ENCODE peak calls at places on chromosome 5, in five cellular contexts. K, T, A, W and C are unnamed samples.

GRCh38 chr5:1517838-1518237 is 5.9 kb downstream of the LPCAT1 start:
- DNase-seq in K (no peak), T (no peak), A (no peak), W (no peak), C (no peak)

GRCh38 chr5:168724227-168724626 is 145.1 kb upstream of the PANK3 start:
- DNase-seq in K (no peak), T (no peak), A (no peak), W (no peak), C (no peak)

GRCh38 chr5:168227973-168228615 is 63.4 kb upstream of the WWC1 start:
- DNase-seq in K (no peak), T (no peak), A (peak), W (no peak), C (no peak)

GRCh38 chr5:128826290-128826689 is 139.0 kb upstream of the SLC27A6 start:
- DNase-seq in K (no peak), T (no peak), A (peak), W (no peak), C (no peak)

GRCh38 chr5:73853091-73853490 is 227.1 kb downstream of the ARHGEF28 start:
- DNase-seq in K (peak), T (peak), A (peak), W (no peak), C (peak)

GRCh38 chr5:172038167-172038566 is 31.7 kb upstream of the FBXW11 start:
- DNase-seq in K (no peak), T (no peak), A (no peak), W (no peak), C (no peak)

GRCh38 chr5:115624994-115625393 is 842 bp downstream of the TMED7 start:
- DNase-seq in K (no peak), T (no peak), A (no peak), W (no peak), C (no peak)

GRCh38 chr5:10553476-10553875 is 10.4 kb upstream of the ANKRD33B start:
- DNase-seq in K (no peak), T (no peak), A (no peak), W (no peak), C (no peak)

GRCh38 chr5:102581011-102581410 is 82.2 kb upstream of the SLCO6A1 start:
- DNase-seq in K (no peak), T (no peak), A (no peak), W (no peak), C (no peak)

GRCh38 chr5:154097031-154097430 is 58.3 kb downstream of the MFAP3 start:
- DNase-seq in K (no peak), T (no peak), A (no peak), W (peak), C (no peak)

GRCh38 chr5:142974449-142974848 is 204.3 kb downstream of the ARHGAP26 start:
- DNase-seq in K (no peak), T (no peak), A (no peak), W (no peak), C (no peak)

GRCh38 chr5:33937700-33938506 is 1.7 kb downstream of the RXFP3 start:
- DNase-seq in K (no peak), T (no peak), A (no peak), W (no peak), C (no peak)

GRCh38 chr5:157371655-157372471 is 88.2 kb upstream of the NIPAL4 start:
- DNase-seq in K (peak), T (peak), A (no peak), W (no peak), C (no peak)

GRCh38 chr5:527646-528591 is 3.7 kb upstream of the SLC9A3 start:
- DNase-seq in K (no peak), T (no peak), A (no peak), W (peak), C (no peak)

GRCh38 chr5:95114305-95114704 is 170.6 kb downstream of the MCTP1 start:
- DNase-seq in K (no peak), T (no peak), A (no peak), W (no peak), C (no peak)

GRCh38 chr5:136039202-136039601 is 10.4 kb downstream of the TGFBI start:
- DNase-seq in K (no peak), T (no peak), A (no peak), W (no peak), C (no peak)

GRCh38 chr5:93578813-93579560 is 2.0 kb downstream of the NR2F1-AS1 start:
- DNase-seq in K (no peak), T (peak), A (peak), W (peak), C (no peak)

GRCh38 chr5:138054863-138055558 is 22.1 kb upstream of the FAM13B start:
- DNase-seq in K (peak), T (no peak), A (no peak), W (peak), C (no peak)

GRCh38 chr5:32244017-32244416 is 68.7 kb downstream of the MTMR12 start:
- DNase-seq in K (no peak), T (no peak), A (no peak), W (no peak), C (no peak)

GRCh38 chr5:107501965-107502691 is 168.6 kb downstream of the EFNA5 start:
- DNase-seq in K (peak), T (peak), A (peak), W (no peak), C (no peak)

GRCh38 chr5:147628054-147628895 is 118.4 kb upstream of the DPYSL3 start:
- DNase-seq in K (peak), T (peak), A (peak), W (peak), C (no peak)

GRCh38 chr5:34511063-34511462 is 145.1 kb upstream of the RAI14 start:
- DNase-seq in K (no peak), T (no peak), A (no peak), W (no peak), C (no peak)

GRCh38 chr5:55771175-55771655 is 33.4 kb downstream of the DDX4 start:
- DNase-seq in K (no peak), T (no peak), A (peak), W (no peak), C (no peak)

GRCh38 chr5:74626386-74627222 is 13.9 kb downstream of the ENC1 start:
- DNase-seq in K (no peak), T (peak), A (no peak), W (no peak), C (no peak)

GRCh38 chr5:68216737-68217231 is 1.2 kb downstream of the PIK3R1 start:
- DNase-seq in K (peak), T (peak), A (no peak), W (peak), C (no peak)

GRCh38 chr5:98110270-98110669 is 663.2 kb upstream of the RGMB start:
- DNase-seq in K (peak), T (peak), A (peak), W (no peak), C (peak)

GRCh38 chr5:168070761-168071160 is 220.7 kb upstream of the WWC1 start:
- DNase-seq in K (no peak), T (no peak), A (no peak), W (no peak), C (no peak)

GRCh38 chr5:177142778-177143177 is 9.2 kb downstream of the NSD1 start:
- DNase-seq in K (no peak), T (no peak), A (no peak), W (no peak), C (no peak)

GRCh38 chr5:132294728-132295504 is 722 bp downstream of the SLC22A4 start:
- DNase-seq in K (peak), T (peak), A (peak), W (peak), C (no peak)

GRCh38 chr5:151312749-151313324 is 9.3 kb upstream of the SLC36A3 start:
- DNase-seq in K (no peak), T (no peak), A (no peak), W (no peak), C (no peak)

GRCh38 chr5:143641549-143641955 is 170.4 kb upstream of the HMHB1 start:
- DNase-seq in K (peak), T (peak), A (peak), W (no peak), C (no peak)

GRCh38 chr5:54115768-54116403 is 194.5 kb downstream of the ARL15 start:
- DNase-seq in K (no peak), T (no peak), A (peak), W (no peak), C (no peak)

GRCh38 chr5:141618030-141618803 is 583 bp downstream of the DIAPH1 start:
- DNase-seq in K (no peak), T (peak), A (peak), W (peak), C (no peak)

GRCh38 chr5:60961685-60962084 is 16.7 kb downstream of the NDUFAF2 start:
- DNase-seq in K (peak), T (peak), A (peak), W (no peak), C (no peak)

GRCh38 chr5:121873409-121873808 is 21.7 kb downstream of the FTMT start:
- DNase-seq in K (no peak), T (no peak), A (no peak), W (no peak), C (no peak)

GRCh38 chr5:158609729-158610128 is 490.0 kb downstream of the EBF1 start:
- DNase-seq in K (peak), T (no peak), A (peak), W (no peak), C (no peak)

GRCh38 chr5:126896170-126896717 is 119.3 kb downstream of the LMNB1 start:
- DNase-seq in K (no peak), T (no peak), A (no peak), W (no peak), C (no peak)
- TF ChIP-seq CTCF in K (no peak), T (no peak), A (no peak), W (no peak), C (no peak)

GRCh38 chr5:148833122-148833521 is 6.7 kb downstream of the ADRB2 start:
- DNase-seq in K (no peak), T (no peak), A (no peak), W (no peak), C (no peak)

GRCh38 chr5:148833925-148834324 is 7.5 kb downstream of the ADRB2 start:
- DNase-seq in K (no peak), T (no peak), A (no peak), W (no peak), C (no peak)

GRCh38 chr5:148830220-148830619 is 3.8 kb downstream of the ADRB2 start:
- DNase-seq in K (no peak), T (no peak), A (no peak), W (no peak), C (no peak)

GRCh38 chr5:148829734-148830133 is 3.3 kb downstream of the ADRB2 start:
- DNase-seq in K (no peak), T (no peak), A (no peak), W (no peak), C (no peak)

GRCh38 chr5:148831590-148832565 is 5.5 kb downstream of the ADRB2 start:
- DNase-seq in K (no peak), T (no peak), A (no peak), W (no peak), C (no peak)
- H3K4me3 ChIP-seq in K (no peak), T (no peak), A (no peak), W (no peak), C (no peak)

GRCh38 chr5:4295663-4296339 is 700.2 kb downstream of the IRX1 start:
- DNase-seq in K (no peak), T (no peak), A (no peak), W (peak), C (no peak)
- TF ChIP-seq CTCF in K (no peak), T (no peak), A (no peak), W (peak), C (no peak)

GRCh38 chr5:180021900-180022299 is 49.7 kb downstream of the RNF130 start:
- DNase-seq in K (no peak), T (no peak), A (no peak), W (no peak), C (no peak)

GRCh38 chr5:180018661-180019060 is 52.9 kb downstream of the RNF130 start:
- DNase-seq in K (no peak), T (no peak), A (no peak), W (no peak), C (no peak)

GRCh38 chr5:180020176-180020575 is 51.4 kb downstream of the RNF130 start:
- DNase-seq in K (no peak), T (no peak), A (no peak), W (no peak), C (no peak)
- H3K4me3 ChIP-seq in K (no peak), T (no peak), A (no peak), W (no peak), C (no peak)

DNA sequence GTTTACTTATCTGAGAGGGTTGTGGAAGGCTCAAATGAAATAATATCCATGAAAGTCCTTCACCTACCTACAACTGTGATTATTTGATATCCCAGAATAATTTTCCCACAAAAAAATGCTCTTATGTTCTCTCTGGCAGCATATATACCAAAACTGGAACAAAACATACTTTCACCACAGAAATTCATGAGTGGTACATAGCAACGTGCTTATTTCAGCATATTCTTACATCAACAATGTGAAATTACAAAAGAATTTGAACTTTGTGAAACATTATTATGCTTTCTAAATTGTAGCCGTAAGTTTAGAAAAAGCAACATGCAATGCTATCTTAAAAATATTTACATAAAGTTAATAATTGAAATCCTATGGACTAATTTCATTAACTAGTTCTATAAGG is 137.1 kb downstream of the GABRB2 start:
- DNase-seq in K (no peak), T (no peak), A (no peak), W (no peak), C (no peak)
- TF ChIP-seq CTCF in K (no peak), T (no peak), A (no peak), W (no peak), C (no peak)

GRCh38 chr5:180720501-180720900 is 19.4 kb downstream of the OR2Y1 start:
- DNase-seq in K (no peak), T (no peak), A (no peak), W (no peak), C (no peak)
- H3K4me3 ChIP-seq in K (no peak), T (no peak), A (no peak), W (no peak), C (no peak)